ENCODE peak calls at places on chromosomes 11 and 22, in seven cellular contexts. One of them, this sample, is unnamed.

GRCh38 chr11:35879361-35879760 is 64.5 kb upstream of the LDLRAD3 start:
- DNase-seq in OCI-M1: no peak
- DNase-seq in NCI-H774: no peak
- DNase-seq in stimulated activated CD4-positive, alpha-beta T cell treated with anti-CD3 and anti-CD28 coated beads, Interleukin-1b, Interleukin-23, amount 100 ng/mL, for 1 hour: no peak
- DNase-seq in activated CD4-positive, alpha-beta T cell treated with anti-CD3 and anti-CD28 coated beads, Interleukin-2, amount 50 U/mL, for 48 hours: no peak
- DNase-seq in psoas muscle: no peak
- DNase-seq in stimulated activated naive CD8-positive, alpha-beta T cell treated with anti-CD3 and anti-CD28 coated beads, Interleukin-15, Interleukin-2, amounts not matched to agents 100 U/mL and 50 U/mL, for 24 hours: no peak
- DNase-seq in this sample: no peak

GRCh38 chr11:120564573-120565301 is 53.2 kb downstream of the GRIK4 start:
- DNase-seq in OCI-M1: peak; percentile 38
- DNase-seq in NCI-H774: no peak
- DNase-seq in stimulated activated CD4-positive, alpha-beta T cell treated with anti-CD3 and anti-CD28 coated beads, Interleukin-1b, Interleukin-23, amount 100 ng/mL, for 1 hour: no peak
- DNase-seq in activated CD4-positive, alpha-beta T cell treated with anti-CD3 and anti-CD28 coated beads, Interleukin-2, amount 50 U/mL, for 48 hours: peak; percentile 45
- DNase-seq in psoas muscle: peak; percentile 74
- DNase-seq in stimulated activated naive CD8-positive, alpha-beta T cell treated with anti-CD3 and anti-CD28 coated beads, Interleukin-15, Interleukin-2, amounts not matched to agents 100 U/mL and 50 U/mL, for 24 hours: peak; percentile 73
- DNase-seq in this sample: no peak

GRCh38 chr22:38792833-38793232 is 1.1 kb downstream of the DNAL4 start:
- DNase-seq in OCI-M1: no peak
- DNase-seq in NCI-H774: no peak
- DNase-seq in stimulated activated CD4-positive, alpha-beta T cell treated with anti-CD3 and anti-CD28 coated beads, Interleukin-1b, Interleukin-23, amount 100 ng/mL, for 1 hour: no peak
- DNase-seq in activated CD4-positive, alpha-beta T cell treated with anti-CD3 and anti-CD28 coated beads, Interleukin-2, amount 50 U/mL, for 48 hours: no peak
- DNase-seq in psoas muscle: no peak
- DNase-seq in stimulated activated naive CD8-positive, alpha-beta T cell treated with anti-CD3 and anti-CD28 coated beads, Interleukin-15, Interleukin-2, amounts not matched to agents 100 U/mL and 50 U/mL, for 24 hours: no peak
- DNase-seq in this sample: no peak

GRCh38 chr11:57514538-57515331 is 767 bp downstream of the SLC43A1 start:
- DNase-seq in OCI-M1: peak; percentile 64
- DNase-seq in NCI-H774: peak; percentile 10
- DNase-seq in stimulated activated CD4-positive, alpha-beta T cell treated with anti-CD3 and anti-CD28 coated beads, Interleukin-1b, Interleukin-23, amount 100 ng/mL, for 1 hour: peak; percentile 21
- DNase-seq in activated CD4-positive, alpha-beta T cell treated with anti-CD3 and anti-CD28 coated beads, Interleukin-2, amount 50 U/mL, for 48 hours: peak; percentile 68
- DNase-seq in psoas muscle: peak; percentile 83
- DNase-seq in stimulated activated naive CD8-positive, alpha-beta T cell treated with anti-CD3 and anti-CD28 coated beads, Interleukin-15, Interleukin-2, amounts not matched to agents 100 U/mL and 50 U/mL, for 24 hours: peak; percentile 72
- DNase-seq in this sample: peak; percentile 67

GRCh38 chr22:19902245-19902699 is 39.3 kb upstream of the COMT start:
- DNase-seq in OCI-M1: no peak
- DNase-seq in NCI-H774: no peak
- DNase-seq in stimulated activated CD4-positive, alpha-beta T cell treated with anti-CD3 and anti-CD28 coated beads, Interleukin-1b, Interleukin-23, amount 100 ng/mL, for 1 hour: no peak
- DNase-seq in activated CD4-positive, alpha-beta T cell treated with anti-CD3 and anti-CD28 coated beads, Interleukin-2, amount 50 U/mL, for 48 hours: no peak
- DNase-seq in psoas muscle: no peak
- DNase-seq in stimulated activated naive CD8-positive, alpha-beta T cell treated with anti-CD3 and anti-CD28 coated beads, Interleukin-15, Interleukin-2, amounts not matched to agents 100 U/mL and 50 U/mL, for 24 hours: no peak
- DNase-seq in this sample: no peak

GRCh38 chr11:13294771-13295579 is 17.4 kb downstream of the BMAL1 start:
- DNase-seq in OCI-M1: no peak
- DNase-seq in NCI-H774: no peak
- DNase-seq in stimulated activated CD4-positive, alpha-beta T cell treated with anti-CD3 and anti-CD28 coated beads, Interleukin-1b, Interleukin-23, amount 100 ng/mL, for 1 hour: no peak
- DNase-seq in activated CD4-positive, alpha-beta T cell treated with anti-CD3 and anti-CD28 coated beads, Interleukin-2, amount 50 U/mL, for 48 hours: no peak
- DNase-seq in psoas muscle: no peak
- DNase-seq in stimulated activated naive CD8-positive, alpha-beta T cell treated with anti-CD3 and anti-CD28 coated beads, Interleukin-15, Interleukin-2, amounts not matched to agents 100 U/mL and 50 U/mL, for 24 hours: no peak
- DNase-seq in this sample: no peak

GRCh38 chr11:20070459-20070858 is 89.8 kb downstream of the DBX1 start:
- DNase-seq in OCI-M1: no peak
- DNase-seq in NCI-H774: peak; percentile 94
- DNase-seq in stimulated activated CD4-positive, alpha-beta T cell treated with anti-CD3 and anti-CD28 coated beads, Interleukin-1b, Interleukin-23, amount 100 ng/mL, for 1 hour: no peak
- DNase-seq in activated CD4-positive, alpha-beta T cell treated with anti-CD3 and anti-CD28 coated beads, Interleukin-2, amount 50 U/mL, for 48 hours: no peak
- DNase-seq in psoas muscle: no peak
- DNase-seq in stimulated activated naive CD8-positive, alpha-beta T cell treated with anti-CD3 and anti-CD28 coated beads, Interleukin-15, Interleukin-2, amounts not matched to agents 100 U/mL and 50 U/mL, for 24 hours: no peak
- DNase-seq in this sample: no peak

GRCh38 chr22:49664371-49664881 is 163.2 kb downstream of the BRD1 start:
- DNase-seq in OCI-M1: no peak
- DNase-seq in NCI-H774: no peak
- DNase-seq in stimulated activated CD4-positive, alpha-beta T cell treated with anti-CD3 and anti-CD28 coated beads, Interleukin-1b, Interleukin-23, amount 100 ng/mL, for 1 hour: no peak
- DNase-seq in activated CD4-positive, alpha-beta T cell treated with anti-CD3 and anti-CD28 coated beads, Interleukin-2, amount 50 U/mL, for 48 hours: no peak
- DNase-seq in psoas muscle: no peak
- DNase-seq in stimulated activated naive CD8-positive, alpha-beta T cell treated with anti-CD3 and anti-CD28 coated beads, Interleukin-15, Interleukin-2, amounts not matched to agents 100 U/mL and 50 U/mL, for 24 hours: peak; percentile 1
- DNase-seq in this sample: no peak

GRCh38 chr11:120210651-120211521 is at the start of gene OAF:
- DNase-seq in OCI-M1: peak; percentile 91
- DNase-seq in NCI-H774: no peak
- DNase-seq in stimulated activated CD4-positive, alpha-beta T cell treated with anti-CD3 and anti-CD28 coated beads, Interleukin-1b, Interleukin-23, amount 100 ng/mL, for 1 hour: no peak
- DNase-seq in activated CD4-positive, alpha-beta T cell treated with anti-CD3 and anti-CD28 coated beads, Interleukin-2, amount 50 U/mL, for 48 hours: peak; percentile 55
- DNase-seq in psoas muscle: peak; percentile 87
- DNase-seq in stimulated activated naive CD8-positive, alpha-beta T cell treated with anti-CD3 and anti-CD28 coated beads, Interleukin-15, Interleukin-2, amounts not matched to agents 100 U/mL and 50 U/mL, for 24 hours: peak; percentile 51
- DNase-seq in this sample: peak; percentile 78

GRCh38 chr11:111531687-111532364 is 8.7 kb upstream of the LAYN start:
- DNase-seq in OCI-M1: peak; percentile 57
- DNase-seq in NCI-H774: no peak
- DNase-seq in stimulated activated CD4-positive, alpha-beta T cell treated with anti-CD3 and anti-CD28 coated beads, Interleukin-1b, Interleukin-23, amount 100 ng/mL, for 1 hour: no peak
- DNase-seq in activated CD4-positive, alpha-beta T cell treated with anti-CD3 and anti-CD28 coated beads, Interleukin-2, amount 50 U/mL, for 48 hours: peak; percentile 78
- DNase-seq in psoas muscle: no peak
- DNase-seq in stimulated activated naive CD8-positive, alpha-beta T cell treated with anti-CD3 and anti-CD28 coated beads, Interleukin-15, Interleukin-2, amounts not matched to agents 100 U/mL and 50 U/mL, for 24 hours: peak; percentile 76
- DNase-seq in this sample: no peak

GRCh38 chr11:44623716-44624491 is 58.4 kb downstream of the CD82 start:
- DNase-seq in OCI-M1: no peak
- DNase-seq in NCI-H774: peak; percentile 31
- DNase-seq in stimulated activated CD4-positive, alpha-beta T cell treated with anti-CD3 and anti-CD28 coated beads, Interleukin-1b, Interleukin-23, amount 100 ng/mL, for 1 hour: no peak
- DNase-seq in activated CD4-positive, alpha-beta T cell treated with anti-CD3 and anti-CD28 coated beads, Interleukin-2, amount 50 U/mL, for 48 hours: peak; percentile 13
- DNase-seq in psoas muscle: no peak
- DNase-seq in stimulated activated naive CD8-positive, alpha-beta T cell treated with anti-CD3 and anti-CD28 coated beads, Interleukin-15, Interleukin-2, amounts not matched to agents 100 U/mL and 50 U/mL, for 24 hours: no peak
- DNase-seq in this sample: peak; percentile 19

GRCh38 chr11:28107331-28107725 is 628 bp downstream of the KIF18A start:
- DNase-seq in OCI-M1: peak; percentile 77
- DNase-seq in NCI-H774: no peak
- DNase-seq in stimulated activated CD4-positive, alpha-beta T cell treated with anti-CD3 and anti-CD28 coated beads, Interleukin-1b, Interleukin-23, amount 100 ng/mL, for 1 hour: no peak
- DNase-seq in activated CD4-positive, alpha-beta T cell treated with anti-CD3 and anti-CD28 coated beads, Interleukin-2, amount 50 U/mL, for 48 hours: peak; percentile 20
- DNase-seq in psoas muscle: no peak
- DNase-seq in stimulated activated naive CD8-positive, alpha-beta T cell treated with anti-CD3 and anti-CD28 coated beads, Interleukin-15, Interleukin-2, amounts not matched to agents 100 U/mL and 50 U/mL, for 24 hours: no peak
- DNase-seq in this sample: peak; percentile 23

GRCh38 chr11:63951779-63952536 is 13.2 kb downstream of the NAA40 start:
- DNase-seq in OCI-M1: peak; percentile 48
- DNase-seq in NCI-H774: no peak
- DNase-seq in stimulated activated CD4-positive, alpha-beta T cell treated with anti-CD3 and anti-CD28 coated beads, Interleukin-1b, Interleukin-23, amount 100 ng/mL, for 1 hour: no peak
- DNase-seq in activated CD4-positive, alpha-beta T cell treated with anti-CD3 and anti-CD28 coated beads, Interleukin-2, amount 50 U/mL, for 48 hours: peak; percentile 37
- DNase-seq in psoas muscle: no peak
- DNase-seq in stimulated activated naive CD8-positive, alpha-beta T cell treated with anti-CD3 and anti-CD28 coated beads, Interleukin-15, Interleukin-2, amounts not matched to agents 100 U/mL and 50 U/mL, for 24 hours: peak; percentile 42
- DNase-seq in this sample: peak; percentile 73

GRCh38 chr11:69949327-69949726 is 128.8 kb upstream of the ANO1 start:
- DNase-seq in OCI-M1: no peak
- DNase-seq in NCI-H774: no peak
- DNase-seq in stimulated activated CD4-positive, alpha-beta T cell treated with anti-CD3 and anti-CD28 coated beads, Interleukin-1b, Interleukin-23, amount 100 ng/mL, for 1 hour: no peak
- DNase-seq in activated CD4-positive, alpha-beta T cell treated with anti-CD3 and anti-CD28 coated beads, Interleukin-2, amount 50 U/mL, for 48 hours: no peak
- DNase-seq in psoas muscle: peak; percentile 41
- DNase-seq in stimulated activated naive CD8-positive, alpha-beta T cell treated with anti-CD3 and anti-CD28 coated beads, Interleukin-15, Interleukin-2, amounts not matched to agents 100 U/mL and 50 U/mL, for 24 hours: no peak
- DNase-seq in this sample: no peak

GRCh38 chr11:15938983-15939382 is 417.4 kb downstream of the SOX6 start:
- DNase-seq in OCI-M1: no peak
- DNase-seq in NCI-H774: no peak
- DNase-seq in stimulated activated CD4-positive, alpha-beta T cell treated with anti-CD3 and anti-CD28 coated beads, Interleukin-1b, Interleukin-23, amount 100 ng/mL, for 1 hour: no peak
- DNase-seq in activated CD4-positive, alpha-beta T cell treated with anti-CD3 and anti-CD28 coated beads, Interleukin-2, amount 50 U/mL, for 48 hours: no peak
- DNase-seq in psoas muscle: no peak
- DNase-seq in stimulated activated naive CD8-positive, alpha-beta T cell treated with anti-CD3 and anti-CD28 coated beads, Interleukin-15, Interleukin-2, amounts not matched to agents 100 U/mL and 50 U/mL, for 24 hours: no peak
- DNase-seq in this sample: no peak

GRCh38 chr11:31366795-31367194 is 2.7 kb downstream of the DCDC1 start:
- DNase-seq in OCI-M1: no peak
- DNase-seq in NCI-H774: no peak
- DNase-seq in stimulated activated CD4-positive, alpha-beta T cell treated with anti-CD3 and anti-CD28 coated beads, Interleukin-1b, Interleukin-23, amount 100 ng/mL, for 1 hour: no peak
- DNase-seq in activated CD4-positive, alpha-beta T cell treated with anti-CD3 and anti-CD28 coated beads, Interleukin-2, amount 50 U/mL, for 48 hours: no peak
- DNase-seq in psoas muscle: no peak
- DNase-seq in stimulated activated naive CD8-positive, alpha-beta T cell treated with anti-CD3 and anti-CD28 coated beads, Interleukin-15, Interleukin-2, amounts not matched to agents 100 U/mL and 50 U/mL, for 24 hours: no peak
- DNase-seq in this sample: peak; percentile 31

GRCh38 chr22:25869771-25870170 is 127.8 kb downstream of the MYO18B start:
- DNase-seq in OCI-M1: no peak
- DNase-seq in NCI-H774: no peak
- DNase-seq in stimulated activated CD4-positive, alpha-beta T cell treated with anti-CD3 and anti-CD28 coated beads, Interleukin-1b, Interleukin-23, amount 100 ng/mL, for 1 hour: no peak
- DNase-seq in activated CD4-positive, alpha-beta T cell treated with anti-CD3 and anti-CD28 coated beads, Interleukin-2, amount 50 U/mL, for 48 hours: no peak
- DNase-seq in psoas muscle: no peak
- DNase-seq in stimulated activated naive CD8-positive, alpha-beta T cell treated with anti-CD3 and anti-CD28 coated beads, Interleukin-15, Interleukin-2, amounts not matched to agents 100 U/mL and 50 U/mL, for 24 hours: no peak
- DNase-seq in this sample: no peak

GRCh38 chr11:8111636-8112035 is 30.6 kb downstream of the TUB start:
- DNase-seq in OCI-M1: no peak
- DNase-seq in NCI-H774: no peak
- DNase-seq in stimulated activated CD4-positive, alpha-beta T cell treated with anti-CD3 and anti-CD28 coated beads, Interleukin-1b, Interleukin-23, amount 100 ng/mL, for 1 hour: no peak
- DNase-seq in activated CD4-positive, alpha-beta T cell treated with anti-CD3 and anti-CD28 coated beads, Interleukin-2, amount 50 U/mL, for 48 hours: no peak
- DNase-seq in psoas muscle: no peak
- DNase-seq in stimulated activated naive CD8-positive, alpha-beta T cell treated with anti-CD3 and anti-CD28 coated beads, Interleukin-15, Interleukin-2, amounts not matched to agents 100 U/mL and 50 U/mL, for 24 hours: no peak
- DNase-seq in this sample: no peak

GRCh38 chr11:86174101-86175046 is 70.2 kb upstream of the EED start:
- DNase-seq in OCI-M1: peak; percentile 99
- DNase-seq in NCI-H774: no peak
- DNase-seq in stimulated activated CD4-positive, alpha-beta T cell treated with anti-CD3 and anti-CD28 coated beads, Interleukin-1b, Interleukin-23, amount 100 ng/mL, for 1 hour: no peak
- DNase-seq in activated CD4-positive, alpha-beta T cell treated with anti-CD3 and anti-CD28 coated beads, Interleukin-2, amount 50 U/mL, for 48 hours: no peak
- DNase-seq in psoas muscle: peak; percentile 93
- DNase-seq in stimulated activated naive CD8-positive, alpha-beta T cell treated with anti-CD3 and anti-CD28 coated beads, Interleukin-15, Interleukin-2, amounts not matched to agents 100 U/mL and 50 U/mL, for 24 hours: peak; percentile 28
- DNase-seq in this sample: no peak

GRCh38 chr11:123526918-123527317 is 96.8 kb downstream of the GRAMD1B start:
- DNase-seq in OCI-M1: no peak
- DNase-seq in NCI-H774: no peak
- DNase-seq in stimulated activated CD4-positive, alpha-beta T cell treated with anti-CD3 and anti-CD28 coated beads, Interleukin-1b, Interleukin-23, amount 100 ng/mL, for 1 hour: no peak
- DNase-seq in activated CD4-positive, alpha-beta T cell treated with anti-CD3 and anti-CD28 coated beads, Interleukin-2, amount 50 U/mL, for 48 hours: no peak
- DNase-seq in psoas muscle: no peak
- DNase-seq in stimulated activated naive CD8-positive, alpha-beta T cell treated with anti-CD3 and anti-CD28 coated beads, Interleukin-15, Interleukin-2, amounts not matched to agents 100 U/mL and 50 U/mL, for 24 hours: no peak
- DNase-seq in this sample: no peak

GRCh38 chr11:120363436-120363835 is 27.2 kb downstream of the ARHGEF12 start:
- DNase-seq in OCI-M1: no peak
- DNase-seq in NCI-H774: no peak
- DNase-seq in stimulated activated CD4-positive, alpha-beta T cell treated with anti-CD3 and anti-CD28 coated beads, Interleukin-1b, Interleukin-23, amount 100 ng/mL, for 1 hour: no peak
- DNase-seq in activated CD4-positive, alpha-beta T cell treated with anti-CD3 and anti-CD28 coated beads, Interleukin-2, amount 50 U/mL, for 48 hours: no peak
- DNase-seq in psoas muscle: no peak
- DNase-seq in stimulated activated naive CD8-positive, alpha-beta T cell treated with anti-CD3 and anti-CD28 coated beads, Interleukin-15, Interleukin-2, amounts not matched to agents 100 U/mL and 50 U/mL, for 24 hours: no peak
- DNase-seq in this sample: no peak

GRCh38 chr11:13297308-13297916 is 19.8 kb downstream of the BMAL1 start:
- DNase-seq in OCI-M1: no peak
- DNase-seq in NCI-H774: no peak
- DNase-seq in stimulated activated CD4-positive, alpha-beta T cell treated with anti-CD3 and anti-CD28 coated beads, Interleukin-1b, Interleukin-23, amount 100 ng/mL, for 1 hour: no peak
- DNase-seq in activated CD4-positive, alpha-beta T cell treated with anti-CD3 and anti-CD28 coated beads, Interleukin-2, amount 50 U/mL, for 48 hours: no peak
- DNase-seq in psoas muscle: no peak
- DNase-seq in stimulated activated naive CD8-positive, alpha-beta T cell treated with anti-CD3 and anti-CD28 coated beads, Interleukin-15, Interleukin-2, amounts not matched to agents 100 U/mL and 50 U/mL, for 24 hours: no peak
- DNase-seq in this sample: no peak

GRCh38 chr22:42078469-42079318 is 806 bp upstream of the SMDT1 start:
- DNase-seq in OCI-M1: no peak
- DNase-seq in NCI-H774: no peak
- DNase-seq in stimulated activated CD4-positive, alpha-beta T cell treated with anti-CD3 and anti-CD28 coated beads, Interleukin-1b, Interleukin-23, amount 100 ng/mL, for 1 hour: no peak
- DNase-seq in activated CD4-positive, alpha-beta T cell treated with anti-CD3 and anti-CD28 coated beads, Interleukin-2, amount 50 U/mL, for 48 hours: no peak
- DNase-seq in psoas muscle: no peak
- DNase-seq in stimulated activated naive CD8-positive, alpha-beta T cell treated with anti-CD3 and anti-CD28 coated beads, Interleukin-15, Interleukin-2, amounts not matched to agents 100 U/mL and 50 U/mL, for 24 hours: no peak
- DNase-seq in this sample: no peak

This sample was measured in DND-41.